ENCODE peak calls at places on chromosomes 13 and 19, in nine cellular contexts. C is NCI-H1694; K is effector CD4-positive, alpha-beta T cell; E is mammary epithelial cell; U is NCI-H2029; Y is non-pigmented ciliary epithelial cell; B is T1000; S is kidney glomerular epithelial cell; I is stromal cell of bone marrow. L is an unnamed sample.

GRCh38 chr19:46489445-46490272 is 6.0 kb downstream of the PNMA8B start:
- DNase-seq in B (no peak), Y (no peak), S (peak), U (no peak), E (no peak), K (no peak), C (no peak), I (peak), L (peak)

GRCh38 chr13:93847162-93847561 is 620.6 kb downstream of the GPC6 start:
- DNase-seq in K (no peak), I (peak), E (peak), B (no peak), U (no peak), Y (peak), C (no peak), S (peak), L (no peak)

GRCh38 chr19:38265213-38265861 is 964 bp downstream of the SPINT2 start:
- DNase-seq in Y (no peak), E (peak), S (peak), U (no peak), B (no peak), I (no peak), C (no peak), K (no peak), L (no peak)

GRCh38 chr19:9586764-9587163 is 2.5 kb upstream of the ZNF121 start:
- DNase-seq in U (peak), Y (peak), E (peak), B (peak), C (peak), I (peak), K (peak), S (peak), L (peak)

GRCh38 chr19:46384396-46384795 is 29.0 kb downstream of the CCDC8 start:
- DNase-seq in K (no peak), U (no peak), I (no peak), B (no peak), E (no peak), C (peak), S (no peak), Y (no peak), L (no peak)

GRCh38 chr19:45922281-45922680 is 7.7 kb upstream of the NANOS2 start:
- DNase-seq in I (no peak), C (no peak), E (no peak), K (no peak), S (no peak), Y (no peak), B (no peak), U (no peak), L (no peak)

GRCh38 chr13:36872621-36873020 is 47.4 kb downstream of the SMAD9 start:
- DNase-seq in S (no peak), B (no peak), I (no peak), U (no peak), K (no peak), C (no peak), Y (no peak), E (no peak), L (peak)

GRCh38 chr19:42271861-42272534 is 2.9 kb downstream of the CIC start:
- DNase-seq in Y (no peak), C (no peak), I (no peak), B (no peak), E (no peak), S (no peak), U (no peak), K (no peak), L (no peak)

GRCh38 chr19:18229915-18230314 is 3.7 kb upstream of the PDE4C start:
- DNase-seq in E (no peak), Y (no peak), B (no peak), S (no peak), U (no peak), C (no peak), I (no peak), K (no peak), L (no peak)

GRCh38 chr19:30664358-30665058 is 292.3 kb downstream of the ZNF536 start:
- DNase-seq in C (no peak), U (no peak), Y (no peak), B (no peak), S (no peak), I (no peak), K (no peak), E (peak), L (peak)

GRCh38 chr13:29465741-29466293 is 129.7 kb downstream of the SLC7A1 start:
- DNase-seq in K (no peak), B (no peak), E (peak), S (no peak), Y (no peak), C (no peak), U (no peak), I (peak), L (peak)

L was measured in BE2C.